ENCODE peak calls at places on chromosomes 16 and 17, in nine cellular contexts. W is HTR-8/SVneo; Z is renal cortical epithelial cell; N is NCI-H2107; X is M059J; I is activated CD4-positive, alpha-beta T cell treated with anti-CD3 and anti-CD28 coated beads, Interleukin-2, amount 50 U/mL, for 1 hour; Q is NCI-H1694; L is mucosa of descending colon; F is GM23338. B is an unnamed sample.

GRCh38 chr17:10618202-10618635 is 38.9 kb downstream of the MYH3 start:
- DNase-seq in W (peak), Z (peak), N (no peak), X (peak), I (peak), Q (peak), L (peak), F (peak), B (peak)

GRCh38 chr17:76784926-76785325 is 47.0 kb downstream of the MFSD11 start:
- DNase-seq in W (no peak), Z (no peak), N (no peak), X (no peak), I (no peak), Q (no peak), L (no peak), F (no peak), B (no peak)

GRCh38 chr16:715448-716249 is 731 bp downstream of the METRN start:
- DNase-seq in W (no peak), Z (no peak), N (no peak), X (no peak), I (no peak), Q (no peak), L (no peak), F (peak), B (no peak)

GRCh38 chr17:17494499-17495447 is 1.4 kb downstream of the RASD1 start:
- DNase-seq in W (no peak), Z (peak), N (no peak), X (peak), I (peak), Q (no peak), L (peak), F (peak), B (no peak)

GRCh38 chr17:17716837-17717523 is 35.7 kb downstream of the RAI1 start:
- DNase-seq in W (no peak), Z (no peak), N (no peak), X (no peak), I (no peak), Q (no peak), L (no peak), F (no peak), B (no peak)

GRCh38 chr17:49994085-49995054 is 654 bp downstream of the DLX3 start:
- DNase-seq in W (no peak), Z (no peak), N (no peak), X (no peak), I (no peak), Q (no peak), L (no peak), F (peak), B (no peak)

GRCh38 chr17:4641297-4642195 is at the start of gene ALOX15:
- DNase-seq in W (no peak), Z (no peak), N (no peak), X (no peak), I (no peak), Q (no peak), L (no peak), F (peak), B (no peak)

GRCh38 chr16:50692999-50693781 is at the start of gene NOD2:
- DNase-seq in W (no peak), Z (no peak), N (no peak), X (peak), I (peak), Q (no peak), L (peak), F (peak), B (no peak)

GRCh38 chr17:61128671-61129115 is 270.9 kb upstream of the TBX2 start:
- DNase-seq in W (no peak), Z (no peak), N (no peak), X (no peak), I (no peak), Q (no peak), L (no peak), F (no peak), B (no peak)

GRCh38 chr16:84397090-84397489 is 28.8 kb downstream of the ATP2C2 start:
- DNase-seq in W (no peak), Z (no peak), N (no peak), X (no peak), I (no peak), Q (no peak), L (no peak), F (peak), B (no peak)

GRCh38 chr17:65261682-65262636 is 124.8 kb downstream of the RGS9 start:
- DNase-seq in W (no peak), Z (peak), N (no peak), X (peak), I (no peak), Q (no peak), L (no peak), F (no peak), B (no peak)

GRCh38 chr16:457732-458400 is 32.4 kb downstream of the RAB11FIP3 start:
- DNase-seq in W (peak), Z (peak), N (no peak), X (no peak), I (no peak), Q (no peak), L (no peak), F (peak), B (no peak)

GRCh38 chr17:33086878-33087277 is 95.2 kb downstream of the SPACA3 start:
- DNase-seq in W (no peak), Z (peak), N (no peak), X (no peak), I (no peak), Q (no peak), L (no peak), F (no peak), B (no peak)

GRCh38 chr16:68434654-68435210 is 13.6 kb downstream of the SMPD3 start:
- DNase-seq in W (no peak), Z (no peak), N (no peak), X (no peak), I (no peak), Q (no peak), L (peak), F (no peak), B (no peak)

GRCh38 chr16:1812732-1813163 is 13.9 kb downstream of the HAGH start:
- DNase-seq in W (peak), Z (peak), N (peak), X (no peak), I (peak), Q (peak), L (peak), F (peak), B (peak)

GRCh38 chr16:17434006-17434405 is 36.8 kb downstream of the XYLT1 start:
- DNase-seq in W (no peak), Z (no peak), N (no peak), X (no peak), I (no peak), Q (no peak), L (no peak), F (no peak), B (no peak)

GRCh38 chr17:28807925-28808641 is 34.5 kb downstream of the FAM222B start:
- DNase-seq in W (peak), Z (peak), N (no peak), X (peak), I (no peak), Q (no peak), L (no peak), F (no peak), B (no peak)

GRCh38 chr17:82803606-82804005 is 36.2 kb downstream of the ZNF750 start:
- DNase-seq in W (no peak), Z (no peak), N (no peak), X (no peak), I (no peak), Q (no peak), L (no peak), F (no peak), B (no peak)

GRCh38 chr17:348692-349425 is 3.7 kb downstream of the RPH3AL start:
- DNase-seq in W (no peak), Z (peak), N (no peak), X (no peak), I (no peak), Q (no peak), L (peak), F (no peak), B (no peak)

GRCh38 chr16:51971184-51971583 is 575.8 kb downstream of the TOX3 start:
- DNase-seq in W (peak), Z (no peak), N (no peak), X (peak), I (no peak), Q (peak), L (no peak), F (peak), B (no peak)

GRCh38 chr16:11264155-11264832 is 4.8 kb downstream of the TNP2 start:
- DNase-seq in W (no peak), Z (no peak), N (no peak), X (no peak), I (no peak), Q (no peak), L (no peak), F (no peak), B (no peak)

GRCh38 chr17:78497115-78497540 is 80.1 kb downstream of the DNAH17 start:
- DNase-seq in W (peak), Z (peak), N (peak), X (peak), I (peak), Q (peak), L (peak), F (peak), B (peak)

GRCh38 chr16:13969711-13970110 is 49.8 kb downstream of the ERCC4 start:
- DNase-seq in W (no peak), Z (no peak), N (no peak), X (no peak), I (no peak), Q (no peak), L (no peak), F (no peak), B (no peak)

GRCh38 chr16:31472559-31473203 is 729 bp downstream of the TGFB1I1 start:
- DNase-seq in W (peak), Z (peak), N (peak), X (peak), I (peak), Q (peak), L (peak), F (peak), B (peak)

B was measured in effector CD8-positive, alpha-beta T cell.